ENCODE peak calls at places on chromosomes 3 and 15, in four cellular contexts. One of them, this sample, is unnamed.

GRCh38 chr3:12198301-12198700 is 39.6 kb upstream of the TIMP4 start:
- DNase-seq in HFF-Myc: no peak
- DNase-seq in CD4-positive, alpha-beta T cell: no peak
- DNase-seq in NCI-H1436 treated with DMSO at 0.1 percent for 48 hours: no peak
- DNase-seq in this sample: no peak

GRCh38 chr15:38609097-38609738 is 44.6 kb upstream of the RASGRP1 start:
- DNase-seq in HFF-Myc: no peak
- DNase-seq in NCI-H1436 treated with DMSO at 0.1 percent for 48 hours: no peak
- DNase-seq in CD4-positive, alpha-beta T cell: no peak
- DNase-seq in this sample: no peak

GRCh38 chr3:128426128-128426921 is 40.4 kb downstream of the DNAJB8 start:
- DNase-seq in NCI-H1436 treated with DMSO at 0.1 percent for 48 hours: no peak
- DNase-seq in HFF-Myc: no peak
- DNase-seq in CD4-positive, alpha-beta T cell: peak
- DNase-seq in this sample: peak

GRCh38 chr3:191303596-191303995 is 25.6 kb upstream of the CCDC50 start:
- DNase-seq in CD4-positive, alpha-beta T cell: no peak
- DNase-seq in NCI-H1436 treated with DMSO at 0.1 percent for 48 hours: no peak
- DNase-seq in HFF-Myc: no peak
- DNase-seq in this sample: no peak

GRCh38 chr3:119630119-119630518 is 30.3 kb downstream of the POPDC2 start:
- DNase-seq in NCI-H1436 treated with DMSO at 0.1 percent for 48 hours: no peak
- DNase-seq in CD4-positive, alpha-beta T cell: no peak
- DNase-seq in HFF-Myc: no peak
- DNase-seq in this sample: no peak

GRCh38 chr3:182618085-182618732 is 175.1 kb upstream of the ATP11B start:
- DNase-seq in CD4-positive, alpha-beta T cell: no peak
- DNase-seq in HFF-Myc: no peak
- DNase-seq in NCI-H1436 treated with DMSO at 0.1 percent for 48 hours: peak
- DNase-seq in this sample: no peak

GRCh38 chr3:95154775-95155174 is 1091.9 kb downstream of the NSUN3 start:
- DNase-seq in CD4-positive, alpha-beta T cell: no peak
- DNase-seq in HFF-Myc: no peak
- DNase-seq in NCI-H1436 treated with DMSO at 0.1 percent for 48 hours: no peak
- DNase-seq in this sample: no peak

GRCh38 chr3:143502101-143502500 is 346.2 kb downstream of the SLC9A9 start:
- DNase-seq in CD4-positive, alpha-beta T cell: no peak
- DNase-seq in NCI-H1436 treated with DMSO at 0.1 percent for 48 hours: no peak
- DNase-seq in HFF-Myc: no peak
- DNase-seq in this sample: no peak

GRCh38 chr15:31347067-31347975 is 20.7 kb downstream of the KLF13 start:
- DNase-seq in CD4-positive, alpha-beta T cell: peak
- DNase-seq in NCI-H1436 treated with DMSO at 0.1 percent for 48 hours: no peak
- DNase-seq in HFF-Myc: no peak
- DNase-seq in this sample: peak

GRCh38 chr3:70861234-70861633 is 548.8 kb upstream of the MDFIC2 start:
- DNase-seq in NCI-H1436 treated with DMSO at 0.1 percent for 48 hours: no peak
- DNase-seq in HFF-Myc: no peak
- DNase-seq in CD4-positive, alpha-beta T cell: no peak
- DNase-seq in this sample: no peak

GRCh38 chr3:178684881-178685590 is 148.8 kb downstream of the KCNMB2 start:
- DNase-seq in HFF-Myc: no peak
- DNase-seq in CD4-positive, alpha-beta T cell: no peak
- DNase-seq in NCI-H1436 treated with DMSO at 0.1 percent for 48 hours: no peak
- DNase-seq in this sample: no peak

GRCh38 chr15:61929452-61929851 is 130.8 kb downstream of the VPS13C start:
- DNase-seq in CD4-positive, alpha-beta T cell: no peak
- DNase-seq in NCI-H1436 treated with DMSO at 0.1 percent for 48 hours: no peak
- DNase-seq in HFF-Myc: no peak
- DNase-seq in this sample: no peak

GRCh38 chr15:77797270-77797669 is 164.6 kb upstream of the LINGO1 start:
- DNase-seq in HFF-Myc: no peak
- DNase-seq in NCI-H1436 treated with DMSO at 0.1 percent for 48 hours: no peak
- DNase-seq in CD4-positive, alpha-beta T cell: no peak
- DNase-seq in this sample: no peak

GRCh38 chr15:34900748-34901147 is 68.8 kb downstream of the AQR start:
- DNase-seq in HFF-Myc: no peak
- DNase-seq in CD4-positive, alpha-beta T cell: no peak
- DNase-seq in NCI-H1436 treated with DMSO at 0.1 percent for 48 hours: no peak
- DNase-seq in this sample: no peak

GRCh38 chr15:70609919-70610318 is 153.4 kb downstream of the UACA start:
- DNase-seq in NCI-H1436 treated with DMSO at 0.1 percent for 48 hours: no peak
- DNase-seq in HFF-Myc: no peak
- DNase-seq in CD4-positive, alpha-beta T cell: no peak
- DNase-seq in this sample: no peak

GRCh38 chr15:65303687-65304392 is 637 bp upstream of the RNU5B-1 start:
- DNase-seq in NCI-H1436 treated with DMSO at 0.1 percent for 48 hours: no peak
- DNase-seq in HFF-Myc: no peak
- DNase-seq in CD4-positive, alpha-beta T cell: no peak
- DNase-seq in this sample: peak

GRCh38 chr3:60792287-60792852 is 458.9 kb downstream of the FHIT start:
- DNase-seq in NCI-H1436 treated with DMSO at 0.1 percent for 48 hours: no peak
- DNase-seq in HFF-Myc: no peak
- DNase-seq in CD4-positive, alpha-beta T cell: no peak
- DNase-seq in this sample: no peak

GRCh38 chr3:124315215-124316033 is 323.5 kb upstream of the ROPN1 start:
- DNase-seq in HFF-Myc: no peak
- DNase-seq in CD4-positive, alpha-beta T cell: no peak
- DNase-seq in NCI-H1436 treated with DMSO at 0.1 percent for 48 hours: no peak
- DNase-seq in this sample: no peak

GRCh38 chr3:31274406-31275024 is 258.2 kb upstream of the STT3B start:
- DNase-seq in HFF-Myc: no peak
- DNase-seq in CD4-positive, alpha-beta T cell: no peak
- DNase-seq in NCI-H1436 treated with DMSO at 0.1 percent for 48 hours: no peak
- DNase-seq in this sample: no peak

GRCh38 chr3:41198526-41198925 is 779 bp upstream of the CTNNB1 start:
- DNase-seq in HFF-Myc: no peak
- DNase-seq in NCI-H1436 treated with DMSO at 0.1 percent for 48 hours: no peak
- DNase-seq in CD4-positive, alpha-beta T cell: no peak
- DNase-seq in this sample: no peak

GRCh38 chr3:8964436-8965370 is 1.4 kb upstream of the RAD18 start:
- DNase-seq in HFF-Myc: peak
- DNase-seq in NCI-H1436 treated with DMSO at 0.1 percent for 48 hours: no peak
- DNase-seq in CD4-positive, alpha-beta T cell: no peak
- DNase-seq in this sample: no peak

GRCh38 chr15:56804279-56804678 is 71.0 kb upstream of the ZNF280D start:
- DNase-seq in HFF-Myc: no peak
- DNase-seq in CD4-positive, alpha-beta T cell: no peak
- DNase-seq in NCI-H1436 treated with DMSO at 0.1 percent for 48 hours: no peak
- DNase-seq in this sample: no peak

GRCh38 chr15:64857421-64857820 is 15.7 kb downstream of the PLEKHO2 start:
- DNase-seq in HFF-Myc: no peak
- DNase-seq in NCI-H1436 treated with DMSO at 0.1 percent for 48 hours: no peak
- DNase-seq in CD4-positive, alpha-beta T cell: no peak
- DNase-seq in this sample: no peak

GRCh38 chr3:190338717-190339116 is 16.5 kb upstream of the CLDN1 start:
- DNase-seq in HFF-Myc: no peak
- DNase-seq in NCI-H1436 treated with DMSO at 0.1 percent for 48 hours: no peak
- DNase-seq in CD4-positive, alpha-beta T cell: no peak
- DNase-seq in this sample: no peak

GRCh38 chr15:79370716-79371115 is 59.8 kb downstream of the TMED3 start:
- DNase-seq in CD4-positive, alpha-beta T cell: no peak
- DNase-seq in HFF-Myc: no peak
- DNase-seq in NCI-H1436 treated with DMSO at 0.1 percent for 48 hours: no peak
- DNase-seq in this sample: no peak

GRCh38 chr3:133478624-133479023 is 78.8 kb downstream of the BFSP2 start:
- DNase-seq in CD4-positive, alpha-beta T cell: no peak
- DNase-seq in HFF-Myc: no peak
- DNase-seq in NCI-H1436 treated with DMSO at 0.1 percent for 48 hours: no peak
- DNase-seq in this sample: no peak

GRCh38 chr3:135000465-135000864 is 205.4 kb downstream of the EPHB1 start:
- DNase-seq in HFF-Myc: no peak
- DNase-seq in CD4-positive, alpha-beta T cell: no peak
- DNase-seq in NCI-H1436 treated with DMSO at 0.1 percent for 48 hours: no peak
- DNase-seq in this sample: no peak

GRCh38 chr15:71610991-71611720 is 199.2 kb upstream of the NR2E3 start:
- DNase-seq in CD4-positive, alpha-beta T cell: no peak
- DNase-seq in HFF-Myc: no peak
- DNase-seq in NCI-H1436 treated with DMSO at 0.1 percent for 48 hours: no peak
- DNase-seq in this sample: no peak

This sample was measured in activated T-helper 2 cell treated with anti-CD3 and anti-CD28 coated beads, Interferon-gamma antibody, Interleukin-2, Interleukin-4, amounts not matched to agents 10 μg/mL and 5 μg/mL and 100 μg/mL, durations not matched to agents 14 hours and 24 hours and 36 hours.